ENCODE peak calls at places on chromosomes 5 and 9, in five cellular contexts. T, V, D, E and S are unnamed samples.

GRCh38 chr9:112810696-112811490 is 60.3 kb downstream of the SNX30 start:
- DNase-seq in T (no peak), V (no peak), D (peak; percentile 42), E (no peak), S (no peak)

GRCh38 chr9:81108821-81109220 is 580.5 kb downstream of the TLE1 start:
- DNase-seq in T (no peak), V (peak; percentile 83), D (no peak), E (no peak), S (peak; percentile 50)

GRCh38 chr9:7051711-7052110 is 293.9 kb downstream of the KDM4C start:
- DNase-seq in T (no peak), V (no peak), D (no peak), E (no peak), S (no peak)

GRCh38 chr9:120571443-120572257 is 8.3 kb downstream of the CDK5RAP2 start:
- DNase-seq in T (peak; percentile 21), V (no peak), D (no peak), E (peak; percentile 77), S (no peak)

GRCh38 chr9:13388157-13388556 is 108.7 kb upstream of the MPDZ start:
- DNase-seq in T (no peak), V (no peak), D (no peak), E (peak; percentile 39), S (no peak)

GRCh38 chr9:107284636-107285035 is 1.6 kb downstream of the RAD23B start:
- DNase-seq in T (no peak), V (no peak), D (no peak), E (no peak), S (no peak)

GRCh38 chr5:161189452-161189851 is 337.4 kb upstream of the ATP10B start:
- DNase-seq in T (no peak), V (no peak), D (peak; percentile 35), E (no peak), S (no peak)

GRCh38 chr5:173612948-173613347 is 3.5 kb downstream of the BOD1 start:
- DNase-seq in T (no peak), V (peak; percentile 59), D (no peak), E (peak; percentile 62), S (peak; percentile 34)

GRCh38 chr9:87179556-87180340 is 232.4 kb upstream of the GAS1 start:
- DNase-seq in T (no peak), V (peak; percentile 80), D (no peak), E (no peak), S (no peak)

GRCh38 chr5:82975812-82976211 is 101.4 kb downstream of the TMEM167A start:
- DNase-seq in T (no peak), V (peak; percentile 90), D (no peak), E (no peak), S (peak; percentile 82)

GRCh38 chr5:151296478-151296830 is 7.1 kb downstream of the SLC36A3 start:
- DNase-seq in T (no peak), V (no peak), D (no peak), E (no peak), S (no peak)

GRCh38 chr9:94843089-94843488 is 116.6 kb downstream of the AOPEP start:
- DNase-seq in T (no peak), V (no peak), D (no peak), E (no peak), S (no peak)

GRCh38 chr9:133004091-133005072 is 25.9 kb downstream of the GFI1B start:
- DNase-seq in T (no peak), V (no peak), D (no peak), E (no peak), S (no peak)

GRCh38 chr9:126857261-126857960 is 3.0 kb upstream of the ZBTB34 start:
- DNase-seq in T (no peak), V (no peak), D (no peak), E (no peak), S (peak; percentile 61)

GRCh38 chr9:95368377-95369160 is 51.1 kb upstream of the FANCC start:
- DNase-seq in T (no peak), V (no peak), D (no peak), E (no peak), S (no peak)

GRCh38 chr5:2266668-2267240 is 384.0 kb upstream of the IRX4 start:
- DNase-seq in T (no peak), V (no peak), D (no peak), E (no peak), S (no peak)

GRCh38 chr5:65072836-65073620 is 304.3 kb downstream of the CWC27 start:
- DNase-seq in T (no peak), V (no peak), D (no peak), E (no peak), S (no peak)

GRCh38 chr5:66987540-66987939 is 209.1 kb downstream of the CD180 start:
- DNase-seq in T (no peak), V (no peak), D (no peak), E (no peak), S (no peak)

GRCh38 chr9:23824241-23825142 is 1.5 kb downstream of the ELAVL2 start:
- DNase-seq in T (no peak), V (peak; percentile 69), D (peak; percentile 65), E (no peak), S (peak; percentile 30)

GRCh38 chr5:132134384-132134783 is 60.8 kb downstream of the CSF2 start:
- DNase-seq in T (no peak), V (peak; percentile 48), D (no peak), E (peak; percentile 11), S (peak; percentile 67)

GRCh38 chr5:14086261-14086660 is 56.9 kb upstream of the TRIO start:
- DNase-seq in T (no peak), V (peak; percentile 32), D (no peak), E (no peak), S (peak; percentile 35)

GRCh38 chr5:145854651-145855258 is 18.1 kb downstream of the GRXCR2 start:
- DNase-seq in T (no peak), V (peak; percentile 77), D (no peak), E (peak; percentile 59), S (peak; percentile 80)

GRCh38 chr5:79844571-79844970 is 146.5 kb downstream of the MTX3 start:
- DNase-seq in T (no peak), V (no peak), D (no peak), E (no peak), S (no peak)

GRCh38 chr9:100322954-100323536 is 29.7 kb downstream of the TEX10 start:
- DNase-seq in T (no peak), V (peak; percentile 47), D (no peak), E (peak; percentile 10), S (peak; percentile 46)

DNA sequence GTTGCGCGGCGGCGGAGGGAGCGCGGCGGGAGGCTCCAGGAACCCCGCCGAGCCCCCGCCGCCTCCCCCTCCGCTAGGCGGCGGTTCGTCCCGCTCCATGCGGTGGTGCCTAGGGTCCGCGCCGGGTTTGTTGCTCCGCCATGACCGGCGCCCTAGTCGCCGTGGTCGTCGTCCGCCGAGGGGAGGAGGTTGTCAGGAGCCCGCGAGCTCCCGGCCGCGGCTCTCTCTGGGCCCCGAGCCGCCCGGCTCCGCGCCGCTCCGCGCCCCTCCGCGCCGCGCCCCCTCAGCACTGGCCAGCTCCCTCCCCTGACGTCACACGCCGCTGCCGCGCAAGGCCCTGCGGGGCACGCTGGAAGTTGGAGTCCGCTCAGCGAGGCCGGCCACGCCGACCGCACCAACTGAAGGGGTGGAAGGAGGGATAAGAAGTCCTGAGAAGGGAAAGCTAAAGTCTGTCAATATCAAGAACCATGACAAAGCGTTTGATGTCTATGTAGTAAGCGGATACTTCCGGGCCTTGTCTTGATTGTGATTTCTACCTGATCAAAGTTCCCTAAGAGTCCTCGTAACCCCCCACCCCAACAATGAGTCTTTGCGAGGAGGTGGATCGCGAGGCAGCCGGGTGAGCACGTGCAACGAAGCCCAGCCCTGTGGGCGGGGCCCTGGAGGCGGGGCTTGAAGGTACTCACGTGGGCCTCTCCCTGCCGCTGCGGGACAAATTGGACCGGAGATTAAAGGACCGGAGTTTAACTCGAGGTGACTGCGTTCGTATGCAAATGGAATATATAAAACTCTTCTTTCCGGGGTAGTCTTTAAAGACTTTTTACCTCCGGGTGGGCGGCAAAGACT is at the start of gene NR6A1:
- DNase-seq in T (peak; percentile 84), V (peak; percentile 98), D (peak; percentile 96), E (peak; percentile 94), S (peak; percentile 97)
- TF ChIP-seq CTCF in T (peak; percentile 42), V (no peak), D (peak; percentile 39), E (peak; percentile 9), S (no peak)

DNA sequence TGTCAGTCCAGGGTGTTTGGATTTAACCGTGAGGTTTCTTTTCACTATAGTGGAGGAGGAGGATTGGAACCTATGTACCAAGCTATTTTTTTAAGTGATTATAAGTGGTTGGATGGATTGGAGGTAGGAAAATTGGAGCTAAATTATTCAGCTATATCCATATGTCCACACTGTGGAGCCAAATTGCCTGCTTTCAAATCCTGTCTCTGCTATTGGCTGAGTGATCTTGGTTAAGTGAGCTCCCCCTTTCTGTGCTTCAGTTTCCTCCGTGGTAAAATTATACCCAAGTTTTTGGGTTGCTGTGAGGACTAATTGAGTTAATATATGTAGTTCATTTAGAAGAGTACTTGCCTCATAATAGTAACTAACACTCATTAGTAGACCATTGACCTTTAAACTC is 2.5 kb downstream of the CENPP start:
- DNase-seq in T (no peak), V (peak; percentile 48), D (no peak), E (peak; percentile 66), S (peak; percentile 51)
- TF ChIP-seq CTCF in T (no peak), V (peak; percentile 44), D (peak; percentile 35), E (peak; percentile 40), S (peak; percentile 13)

DNA sequence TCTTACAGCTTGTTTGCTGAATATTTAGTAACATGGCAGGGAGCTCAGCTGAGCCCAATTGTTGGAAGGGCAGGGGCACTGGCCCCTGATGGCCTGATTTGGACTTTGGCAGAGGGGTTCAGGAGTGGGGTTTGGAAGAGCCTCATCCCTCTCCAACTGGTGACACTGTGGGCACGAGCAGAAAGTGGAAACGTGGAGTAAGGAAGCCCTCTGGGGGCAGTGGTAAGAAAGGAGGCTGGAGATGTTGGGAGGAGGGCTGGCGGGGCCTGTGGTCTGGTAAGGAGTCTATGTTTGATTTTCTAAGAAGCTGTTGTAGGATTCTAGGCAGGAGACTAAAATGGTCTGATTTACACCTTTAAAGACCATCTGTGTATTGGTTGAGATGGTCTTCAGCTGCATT is 208.9 kb downstream of the HSPA4 start:
- DNase-seq in T (no peak), V (no peak), D (no peak), E (no peak), S (no peak)
- TF ChIP-seq CTCF in T (no peak), V (peak; percentile 10), D (peak; percentile 23), E (no peak), S (peak; percentile 5)

DNA sequence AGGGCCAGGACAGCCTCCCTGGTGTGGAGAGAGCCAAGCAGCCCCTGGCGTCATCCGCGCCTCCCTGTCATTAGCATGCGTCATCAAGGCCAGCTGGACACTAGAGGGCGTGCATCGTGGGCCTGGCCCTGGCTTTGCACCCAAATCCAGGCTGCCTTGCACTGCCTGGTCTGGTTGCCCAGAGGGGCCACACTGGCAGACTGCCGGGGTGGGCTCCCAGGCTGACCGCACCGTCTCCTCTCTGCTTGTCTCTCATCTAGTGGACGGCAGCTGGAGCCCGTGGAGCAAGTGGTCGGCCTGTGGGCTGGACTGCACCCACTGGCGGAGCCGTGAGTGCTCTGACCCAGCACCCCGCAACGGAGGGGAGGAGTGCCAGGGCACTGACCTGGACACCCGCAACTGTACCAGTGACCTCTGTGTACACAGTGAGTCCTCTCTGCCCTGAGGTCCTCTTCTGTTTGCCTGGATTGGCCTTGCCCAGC is 29.0 kb downstream of the HK3 start:
- DNase-seq in T (no peak), V (peak; percentile 32), D (peak; percentile 80), E (peak; percentile 21), S (peak; percentile 59)
- TF ChIP-seq CTCF in T (no peak), V (peak; percentile 33), D (peak; percentile 80), E (peak; percentile 39), S (peak; percentile 24)

GRCh38 chr5:122295138-122295537 is 16.9 kb upstream of the SNCAIP start:
- DNase-seq in T (no peak), V (no peak), D (peak; percentile 52), E (no peak), S (peak; percentile 47)
- TF ChIP-seq CTCF in T (no peak), V (peak; percentile 11), D (peak; percentile 69), E (no peak), S (no peak)

GRCh38 chr9:125393426-125393825 is 131.8 kb downstream of the GAPVD1 start:
- DNase-seq in T (no peak), V (peak; percentile 58), D (no peak), E (peak; percentile 27), S (no peak)
- TF ChIP-seq CTCF in T (no peak), V (no peak), D (no peak), E (no peak), S (no peak)